ENCODE peak calls at places on chromosomes 13 and 19, in ten cellular contexts. H is right cardiac atrium; W is GM06990; P is CD4-positive, CD25-positive, alpha-beta regulatory T cell; J is fibroblast of pulmonary artery; E is CD8-positive, alpha-beta T cell; T is left ventricle myocardium inferior; Z is uterus; K is heart left ventricle; Y is PC-3. L is an unnamed sample.

GRCh38 chr13:70183041-70183440 is 74.8 kb upstream of the KLHL1 start:
- DNase-seq in H (no peak), W (no peak), P (no peak), J (no peak), E (no peak), T (no peak), Z (no peak), K (no peak), Y (peak; percentile 2), L (no peak)

GRCh38 chr13:111095031-111095840 is 19.9 kb upstream of the ARHGEF7 start:
- DNase-seq in H (no peak), W (no peak), P (no peak), J (no peak), E (no peak), T (no peak), Z (no peak), K (peak; percentile 51), Y (no peak), L (peak; percentile 8)

GRCh38 chr19:13097331-13098258 is 5.1 kb downstream of the LYL1 start:
- DNase-seq in H (peak; percentile 90), W (no peak), P (no peak), J (no peak), E (no peak), T (no peak), Z (peak; percentile 61), K (peak; percentile 86), Y (no peak), L (no peak)

GRCh38 chr13:74135306-74136088 is 1.3 kb upstream of the KLF12 start:
- DNase-seq in H (peak; percentile 90), W (peak; percentile 83), P (peak; percentile 70), J (peak; percentile 64), E (peak; percentile 49), T (peak; percentile 79), Z (peak; percentile 62), K (peak; percentile 87), Y (peak; percentile 63), L (no peak)

GRCh38 chr19:7554990-7555864 is 19.7 kb downstream of the PNPLA6 start:
- DNase-seq in H (no peak), W (no peak), P (no peak), J (no peak), E (no peak), T (no peak), Z (no peak), K (no peak), Y (no peak), L (no peak)

GRCh38 chr13:29693297-29693945 is 97.9 kb upstream of the SLC7A1 start:
- DNase-seq in H (peak; percentile 35), W (no peak), P (no peak), J (no peak), E (no peak), T (no peak), Z (no peak), K (no peak), Y (no peak), L (peak; percentile 75)

GRCh38 chr19:36256064-36256463 is 41.2 kb downstream of the ZNF146 start:
- DNase-seq in H (no peak), W (no peak), P (no peak), J (no peak), E (no peak), T (no peak), Z (no peak), K (no peak), Y (no peak), L (no peak)

GRCh38 chr19:12937243-12938053 is 961 bp upstream of the CALR start:
- DNase-seq in H (no peak), W (peak; percentile 48), P (no peak), J (no peak), E (no peak), T (no peak), Z (no peak), K (no peak), Y (peak; percentile 52), L (no peak)

GRCh38 chr19:27966390-27966816 is 1246.5 kb downstream of the UQCRFS1 start:
- DNase-seq in H (no peak), W (no peak), P (peak; percentile 4), J (peak; percentile 30), E (no peak), T (no peak), Z (no peak), K (no peak), Y (peak; percentile 36), L (no peak)

GRCh38 chr19:12867120-12868099 is 13.8 kb downstream of the DNASE2 start:
- DNase-seq in H (peak; percentile 85), W (peak; percentile 85), P (peak; percentile 73), J (peak; percentile 61), E (peak; percentile 65), T (no peak), Z (peak; percentile 57), K (peak; percentile 73), Y (no peak), L (no peak)

GRCh38 chr13:109751477-109751876 is 34.9 kb downstream of the IRS2 start:
- DNase-seq in H (no peak), W (no peak), P (no peak), J (no peak), E (no peak), T (no peak), Z (no peak), K (no peak), Y (no peak), L (no peak)

GRCh38 chr13:39394811-39395685 is 207.9 kb downstream of the LHFPL6 start:
- DNase-seq in H (peak; percentile 70), W (no peak), P (no peak), J (peak; percentile 29), E (no peak), T (peak; percentile 27), Z (no peak), K (no peak), Y (no peak), L (no peak)

DNA sequence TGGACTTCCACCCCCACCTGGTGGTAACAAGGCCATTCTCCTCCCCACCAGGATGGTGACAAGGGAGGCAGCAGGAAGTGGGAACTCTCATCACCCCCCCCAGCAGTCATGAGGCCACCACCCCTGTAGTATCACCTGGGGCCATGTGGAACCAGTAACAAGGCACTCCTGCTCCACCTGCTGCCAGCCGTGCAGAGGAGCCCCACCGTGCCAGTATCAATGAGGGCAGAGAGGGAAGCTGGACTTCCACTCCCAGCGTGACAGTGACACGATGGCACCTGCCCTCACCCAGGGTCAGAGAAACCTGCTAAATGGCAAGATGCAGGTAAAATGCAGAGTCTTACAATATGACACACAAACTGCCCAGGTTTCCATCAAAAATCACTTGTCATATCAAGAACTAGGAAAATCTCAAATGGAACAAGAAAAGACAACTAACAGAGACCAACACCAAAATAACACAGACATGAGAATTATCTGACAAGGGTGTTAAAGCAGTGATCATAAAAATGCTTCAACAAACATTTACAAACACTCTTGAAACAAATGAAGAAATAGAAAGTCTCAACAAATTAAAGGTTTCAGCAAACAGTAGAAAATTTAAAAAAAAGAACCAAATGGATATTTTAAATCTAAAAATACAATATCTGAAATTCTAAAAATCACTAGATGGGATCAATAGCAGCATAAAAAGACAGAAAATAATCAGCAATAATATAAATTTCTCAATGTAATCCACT is 9.1 kb upstream of the SPACA7 start:
- DNase-seq in H (no peak), W (no peak), P (no peak), J (no peak), E (no peak), T (no peak), Z (no peak), K (no peak), Y (no peak), L (no peak)
- H3K4me3 ChIP-seq in H (no peak overlapping the region), W (no peak overlapping the region), P (no peak overlapping the region), J (no peak overlapping the region), E (no peak overlapping the region), T (no peak overlapping the region), Z (no peak overlapping the region), K (no peak overlapping the region), Y (no peak overlapping the region), L (no peak overlapping the region)

DNA sequence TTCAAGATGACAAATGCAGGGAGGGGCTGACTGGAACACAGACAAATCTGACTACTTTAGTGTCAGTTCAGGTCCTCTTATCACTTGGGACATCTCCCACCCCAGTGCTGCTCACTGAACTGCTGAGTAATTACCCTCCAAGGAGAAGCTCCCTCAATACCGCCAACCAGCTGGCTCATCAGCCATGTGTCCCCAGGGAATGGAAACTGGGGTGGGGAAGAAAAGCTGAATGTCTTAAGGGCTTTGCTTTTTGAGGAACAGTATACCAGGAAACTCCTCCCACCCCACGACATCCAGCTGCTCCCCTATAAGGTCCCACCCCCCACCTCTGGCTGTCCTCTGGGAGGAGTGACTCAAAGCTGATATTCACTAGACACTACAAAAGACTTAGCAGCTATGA is 2.0 kb downstream of the ZNF823 start:
- DNase-seq in H (peak; percentile 70), W (peak; percentile 42), P (no peak), J (peak; percentile 33), E (no peak), T (peak; percentile 26), Z (no peak), K (peak; percentile 54), Y (peak; percentile 38), L (no peak)
- H3K4me3 ChIP-seq in H (no peak overlapping the region), W (no peak overlapping the region), P (no peak overlapping the region), J (no peak overlapping the region), E (no peak overlapping the region), T (no peak overlapping the region), Z (no peak overlapping the region), K (no peak overlapping the region), Y (peak overlapping the region; percentile 85), L (no peak overlapping the region)

DNA sequence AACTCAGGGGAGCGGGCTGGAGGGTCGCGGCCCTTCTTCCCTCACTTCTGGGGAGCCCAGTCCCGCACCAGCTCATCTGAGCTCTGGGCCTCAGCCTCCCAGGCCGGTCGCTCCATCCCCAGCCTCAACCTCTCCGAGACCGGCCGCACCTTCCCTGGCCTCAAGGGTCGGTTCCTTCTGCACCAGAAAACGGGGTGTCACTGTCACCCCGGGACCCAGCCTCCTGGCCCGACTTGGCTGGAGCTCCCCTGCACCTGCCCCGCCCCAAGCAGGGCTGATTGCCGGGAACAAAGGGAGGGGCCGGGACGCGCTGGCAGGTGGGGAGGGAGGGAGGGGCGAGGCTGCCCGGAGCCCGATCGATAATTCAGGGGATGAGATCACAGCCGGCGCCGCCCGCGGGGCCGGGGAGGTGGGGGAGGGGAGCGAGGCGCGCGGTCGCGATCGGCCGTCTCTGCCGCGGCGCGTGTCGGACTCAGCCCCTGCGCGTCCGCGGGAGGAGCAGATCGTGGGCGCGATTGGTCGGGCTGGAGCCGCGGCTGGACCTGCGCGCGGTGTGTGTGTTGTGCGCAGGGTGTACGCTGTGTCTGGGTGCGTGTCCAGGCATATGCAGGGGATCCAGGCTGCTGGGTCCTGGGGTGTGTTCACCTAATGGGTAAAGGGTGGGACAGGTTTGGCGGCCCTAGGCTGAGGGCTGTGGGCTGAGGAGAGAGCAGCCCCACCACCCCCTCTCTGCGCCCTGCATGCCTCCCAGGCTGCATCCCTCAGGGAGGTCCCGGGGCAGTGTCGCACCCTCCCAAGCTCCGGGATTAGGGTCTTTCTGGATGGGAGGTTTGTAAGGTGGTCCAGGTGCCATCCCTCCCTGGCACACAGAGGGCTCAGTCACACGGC is 1.1 kb upstream of the SHC2 start:
- DNase-seq in H (peak; percentile 64), W (no peak), P (no peak), J (no peak), E (no peak), T (peak; percentile 33), Z (peak; percentile 37), K (no peak), Y (peak; percentile 31), L (no peak)
- H3K4me3 ChIP-seq in H (peak overlapping the region; percentile 95), W (no peak overlapping the region), P (no peak overlapping the region), J (no peak overlapping the region), E (no peak overlapping the region), T (peak overlapping the region; percentile 76), Z (peak overlapping the region; percentile 24), K (peak overlapping the region; percentile 84), Y (peak overlapping the region; percentile 44), L (peak overlapping the region; percentile 13)

DNA sequence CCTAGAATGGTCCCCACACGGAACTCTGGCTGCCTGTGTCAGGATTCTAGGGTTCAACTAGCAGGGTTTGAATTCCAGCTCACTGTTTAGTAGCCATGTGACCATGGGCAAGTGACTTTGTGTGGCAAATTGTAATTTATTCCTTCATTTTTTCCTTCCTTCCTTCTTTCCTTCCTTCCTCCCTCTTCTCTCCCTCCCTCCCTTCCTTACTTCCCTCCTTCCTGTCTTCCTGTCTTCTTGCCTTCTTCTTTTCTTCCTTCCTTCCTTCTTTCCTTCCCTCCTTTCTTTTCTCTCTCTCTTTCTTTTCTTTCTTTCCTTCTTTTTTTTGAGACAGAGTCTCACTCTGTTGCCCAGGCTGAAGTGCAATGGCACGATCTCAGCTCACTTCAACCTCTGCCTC is 8.5 kb upstream of the DENND1C start:
- DNase-seq in H (no peak), W (no peak), P (no peak), J (no peak), E (no peak), T (no peak), Z (no peak), K (no peak), Y (no peak), L (no peak)
- H3K4me3 ChIP-seq in H (no peak overlapping the region), W (peak overlapping the region; percentile 71), P (peak overlapping the region; percentile 82), J (no peak overlapping the region), E (no peak overlapping the region), T (no peak overlapping the region), Z (no peak overlapping the region), K (no peak overlapping the region), Y (no peak overlapping the region), L (no peak overlapping the region)